ENCODE peak calls at places on chromosomes 1 and 21, in eight cellular contexts. One of them, this sample, is unnamed.

GRCh38 chr1:205610036-205610435 is 21.8 kb downstream of the ELK4 start:
- DNase-seq in cardiac fibroblast: peak; percentile 44
- DNase-seq in thoracic aorta: no peak
- DNase-seq in kidney: no peak
- DNase-seq in psoas muscle: no peak
- DNase-seq in Caco-2: no peak
- DNase-seq in lower leg skin: no peak
- DNase-seq in ovary: no peak
- DNase-seq in this sample: peak; percentile 59

GRCh38 chr1:30885580-30886513 is 22.7 kb downstream of the SDC3 start:
- DNase-seq in psoas muscle: peak; percentile 6
- DNase-seq in kidney: no peak
- DNase-seq in Caco-2: no peak
- DNase-seq in cardiac fibroblast: no peak
- DNase-seq in thoracic aorta: no peak
- DNase-seq in lower leg skin: no peak
- DNase-seq in ovary: no peak
- DNase-seq in this sample: no peak

GRCh38 chr1:199283814-199284213 is 645.0 kb downstream of the PTPRC start:
- DNase-seq in ovary: no peak
- DNase-seq in thoracic aorta: no peak
- DNase-seq in cardiac fibroblast: no peak
- DNase-seq in lower leg skin: no peak
- DNase-seq in Caco-2: no peak
- DNase-seq in kidney: no peak
- DNase-seq in psoas muscle: no peak
- DNase-seq in this sample: peak; percentile 49

GRCh38 chr1:236774926-236775325 is 20.2 kb upstream of the MTR start:
- DNase-seq in cardiac fibroblast: peak; percentile 38
- DNase-seq in thoracic aorta: no peak
- DNase-seq in Caco-2: peak; percentile 23
- DNase-seq in kidney: no peak
- DNase-seq in psoas muscle: no peak
- DNase-seq in ovary: no peak
- DNase-seq in lower leg skin: no peak
- DNase-seq in this sample: no peak

GRCh38 chr1:156618853-156619581 is at the start of gene HAPLN2:
- DNase-seq in kidney: no peak
- DNase-seq in psoas muscle: no peak
- DNase-seq in Caco-2: peak; percentile 63
- DNase-seq in thoracic aorta: no peak
- DNase-seq in cardiac fibroblast: no peak
- DNase-seq in ovary: no peak
- DNase-seq in lower leg skin: no peak
- DNase-seq in this sample: no peak

GRCh38 chr1:219138747-219139146 is 34.9 kb upstream of the LYPLAL1 start:
- DNase-seq in ovary: no peak
- DNase-seq in cardiac fibroblast: no peak
- DNase-seq in lower leg skin: no peak
- DNase-seq in thoracic aorta: no peak
- DNase-seq in kidney: no peak
- DNase-seq in Caco-2: no peak
- DNase-seq in psoas muscle: no peak
- DNase-seq in this sample: no peak

GRCh38 chr1:225451840-225452515 is 24.1 kb upstream of the LBR start:
- DNase-seq in lower leg skin: no peak
- DNase-seq in thoracic aorta: no peak
- DNase-seq in ovary: no peak
- DNase-seq in psoas muscle: no peak
- DNase-seq in Caco-2: no peak
- DNase-seq in cardiac fibroblast: no peak
- DNase-seq in kidney: peak; percentile 65
- DNase-seq in this sample: no peak

GRCh38 chr21:45026833-45027232 is 47.5 kb upstream of the ADARB1 start:
- DNase-seq in lower leg skin: no peak
- DNase-seq in ovary: no peak
- DNase-seq in kidney: no peak
- DNase-seq in cardiac fibroblast: no peak
- DNase-seq in thoracic aorta: no peak
- DNase-seq in Caco-2: no peak
- DNase-seq in psoas muscle: no peak
- DNase-seq in this sample: no peak

GRCh38 chr21:41451753-41452676 is 26.0 kb downstream of the MX1 start:
- DNase-seq in thoracic aorta: no peak
- DNase-seq in kidney: no peak
- DNase-seq in psoas muscle: no peak
- DNase-seq in ovary: no peak
- DNase-seq in cardiac fibroblast: no peak
- DNase-seq in lower leg skin: peak; percentile 49
- DNase-seq in Caco-2: no peak
- DNase-seq in this sample: no peak

GRCh38 chr1:204600968-204601367 is 84.6 kb downstream of the LRRN2 start:
- DNase-seq in lower leg skin: no peak
- DNase-seq in psoas muscle: no peak
- DNase-seq in thoracic aorta: no peak
- DNase-seq in cardiac fibroblast: no peak
- DNase-seq in Caco-2: no peak
- DNase-seq in kidney: no peak
- DNase-seq in ovary: no peak
- DNase-seq in this sample: no peak

GRCh38 chr1:156078728-156079127 is 3.5 kb downstream of the MEX3A start:
- DNase-seq in psoas muscle: no peak
- DNase-seq in cardiac fibroblast: no peak
- DNase-seq in ovary: no peak
- DNase-seq in thoracic aorta: no peak
- DNase-seq in kidney: no peak
- DNase-seq in lower leg skin: no peak
- DNase-seq in Caco-2: no peak
- DNase-seq in this sample: no peak

GRCh38 chr1:165365344-165365743 is 8.8 kb upstream of the LMX1A start:
- DNase-seq in thoracic aorta: no peak
- DNase-seq in cardiac fibroblast: no peak
- DNase-seq in lower leg skin: no peak
- DNase-seq in ovary: no peak
- DNase-seq in Caco-2: no peak
- DNase-seq in kidney: no peak
- DNase-seq in psoas muscle: no peak
- DNase-seq in this sample: no peak

GRCh38 chr1:110235839-110236682 is 25.9 kb downstream of the KCNC4 start:
- DNase-seq in kidney: peak; percentile 66
- DNase-seq in thoracic aorta: no peak
- DNase-seq in lower leg skin: no peak
- DNase-seq in ovary: no peak
- DNase-seq in Caco-2: no peak
- DNase-seq in cardiac fibroblast: peak; percentile 85
- DNase-seq in psoas muscle: no peak
- DNase-seq in this sample: peak; percentile 18

GRCh38 chr1:11858158-11858557 is 587 bp downstream of the NPPB start:
- DNase-seq in lower leg skin: no peak
- DNase-seq in ovary: no peak
- DNase-seq in thoracic aorta: no peak
- DNase-seq in psoas muscle: no peak
- DNase-seq in kidney: peak; percentile 51
- DNase-seq in Caco-2: no peak
- DNase-seq in cardiac fibroblast: no peak
- DNase-seq in this sample: no peak

GRCh38 chr1:11858613-11858967 is at the start of gene NPPB:
- DNase-seq in cardiac fibroblast: no peak
- DNase-seq in thoracic aorta: no peak
- DNase-seq in lower leg skin: no peak
- DNase-seq in psoas muscle: no peak
- DNase-seq in Caco-2: no peak
- DNase-seq in kidney: peak; percentile 48
- DNase-seq in ovary: no peak
- DNase-seq in this sample: no peak

GRCh38 chr1:11860083-11860482 is 1.3 kb upstream of the NPPB start:
- DNase-seq in thoracic aorta: no peak
- DNase-seq in Caco-2: no peak
- DNase-seq in kidney: no peak
- DNase-seq in ovary: no peak
- DNase-seq in cardiac fibroblast: no peak
- DNase-seq in psoas muscle: no peak
- DNase-seq in lower leg skin: no peak
- DNase-seq in this sample: no peak

GRCh38 chr1:11860586-11860985 is 1.8 kb upstream of the NPPB start:
- DNase-seq in Caco-2: no peak
- DNase-seq in kidney: no peak
- DNase-seq in thoracic aorta: no peak
- DNase-seq in lower leg skin: no peak
- DNase-seq in cardiac fibroblast: no peak
- DNase-seq in psoas muscle: no peak
- DNase-seq in ovary: no peak
- DNase-seq in this sample: no peak

GRCh38 chr1:11858968-11859871 is 475 bp upstream of the NPPB start:
- DNase-seq in cardiac fibroblast: peak; percentile 60
- DNase-seq in kidney: peak; percentile 52
- DNase-seq in psoas muscle: peak; percentile 83
- DNase-seq in ovary: peak; percentile 89
- DNase-seq in Caco-2: peak; percentile 92
- DNase-seq in thoracic aorta: no peak
- DNase-seq in lower leg skin: no peak
- DNase-seq in this sample: peak; percentile 65
- TF ChIP-seq CTCF in cardiac fibroblast: peak; percentile 49
- TF ChIP-seq CTCF in kidney: no peak
- TF ChIP-seq CTCF in psoas muscle: peak; percentile 12
- TF ChIP-seq CTCF in ovary: no peak
- TF ChIP-seq CTCF in Caco-2: peak; percentile 54
- TF ChIP-seq CTCF in thoracic aorta: peak; percentile 29
- TF ChIP-seq CTCF in lower leg skin: no peak
- TF ChIP-seq CTCF in this sample: peak; percentile 29

GRCh38 chr1:173152585-173152984 is 54.5 kb downstream of the TNFSF4 start:
- DNase-seq in psoas muscle: no peak
- DNase-seq in kidney: no peak
- DNase-seq in thoracic aorta: no peak
- DNase-seq in lower leg skin: no peak
- DNase-seq in ovary: no peak
- DNase-seq in cardiac fibroblast: no peak
- DNase-seq in Caco-2: no peak
- DNase-seq in this sample: no peak

GRCh38 chr1:173148538-173148937 is 58.6 kb downstream of the TNFSF4 start:
- DNase-seq in lower leg skin: no peak
- DNase-seq in Caco-2: no peak
- DNase-seq in cardiac fibroblast: no peak
- DNase-seq in thoracic aorta: no peak
- DNase-seq in kidney: no peak
- DNase-seq in ovary: no peak
- DNase-seq in psoas muscle: no peak
- DNase-seq in this sample: no peak

GRCh38 chr1:173149887-173150286 is 57.2 kb downstream of the TNFSF4 start:
- DNase-seq in cardiac fibroblast: peak; percentile 98
- DNase-seq in psoas muscle: no peak
- DNase-seq in thoracic aorta: no peak
- DNase-seq in Caco-2: no peak
- DNase-seq in lower leg skin: no peak
- DNase-seq in ovary: no peak
- DNase-seq in kidney: no peak
- DNase-seq in this sample: peak; percentile 12

GRCh38 chr1:173150795-173151194 is 56.3 kb downstream of the TNFSF4 start:
- DNase-seq in Caco-2: no peak
- DNase-seq in lower leg skin: no peak
- DNase-seq in kidney: no peak
- DNase-seq in thoracic aorta: no peak
- DNase-seq in ovary: no peak
- DNase-seq in psoas muscle: no peak
- DNase-seq in cardiac fibroblast: no peak
- DNase-seq in this sample: no peak

DNA sequence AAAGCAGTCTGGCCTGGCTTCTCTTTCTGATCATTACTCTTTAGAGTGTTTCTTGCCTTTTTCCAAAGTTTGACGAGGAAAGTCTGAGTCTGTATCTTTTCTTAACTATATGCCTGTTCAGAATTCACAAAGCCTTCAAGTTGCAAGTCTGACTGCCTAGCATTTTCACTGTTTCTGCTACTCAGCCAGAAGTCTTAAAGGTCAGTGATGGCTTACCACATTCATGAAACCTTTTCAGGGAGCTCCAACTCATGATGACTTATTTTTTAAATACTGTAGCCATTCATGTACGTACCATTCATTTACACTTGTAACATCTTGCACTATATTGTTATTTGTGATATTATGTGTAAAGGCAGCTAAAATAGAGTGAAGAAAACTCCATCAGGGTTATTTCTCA is 58.2 kb downstream of the TNFSF4 start:
- DNase-seq in lower leg skin: no peak
- DNase-seq in cardiac fibroblast: peak; percentile 16
- DNase-seq in ovary: no peak
- DNase-seq in Caco-2: no peak
- DNase-seq in thoracic aorta: no peak
- DNase-seq in psoas muscle: no peak
- DNase-seq in kidney: no peak
- DNase-seq in this sample: no peak
- H3K4me3 ChIP-seq in lower leg skin: no peak overlapping the region
- H3K4me3 ChIP-seq in cardiac fibroblast: no peak overlapping the region
- H3K4me3 ChIP-seq in ovary: no peak overlapping the region
- H3K4me3 ChIP-seq in Caco-2: no peak overlapping the region
- H3K4me3 ChIP-seq in thoracic aorta: no peak overlapping the region
- H3K4me3 ChIP-seq in psoas muscle: no peak overlapping the region
- H3K4me3 ChIP-seq in kidney: no peak overlapping the region
- H3K4me3 ChIP-seq in this sample: no peak overlapping the region

GRCh38 chr1:7771673-7772299 is 690 bp downstream of the VAMP3 start:
- DNase-seq in ovary: no peak
- DNase-seq in kidney: no peak
- DNase-seq in thoracic aorta: no peak
- DNase-seq in lower leg skin: no peak
- DNase-seq in psoas muscle: no peak
- DNase-seq in Caco-2: no peak
- DNase-seq in cardiac fibroblast: peak; percentile 9
- DNase-seq in this sample: peak; percentile 21
- TF ChIP-seq CTCF in ovary: no peak
- TF ChIP-seq CTCF in kidney: no peak
- TF ChIP-seq CTCF in thoracic aorta: no peak
- TF ChIP-seq CTCF in lower leg skin: no peak
- TF ChIP-seq CTCF in psoas muscle: no peak
- TF ChIP-seq CTCF in Caco-2: no peak
- TF ChIP-seq CTCF in cardiac fibroblast: no peak
- TF ChIP-seq CTCF in this sample: no peak

DNA sequence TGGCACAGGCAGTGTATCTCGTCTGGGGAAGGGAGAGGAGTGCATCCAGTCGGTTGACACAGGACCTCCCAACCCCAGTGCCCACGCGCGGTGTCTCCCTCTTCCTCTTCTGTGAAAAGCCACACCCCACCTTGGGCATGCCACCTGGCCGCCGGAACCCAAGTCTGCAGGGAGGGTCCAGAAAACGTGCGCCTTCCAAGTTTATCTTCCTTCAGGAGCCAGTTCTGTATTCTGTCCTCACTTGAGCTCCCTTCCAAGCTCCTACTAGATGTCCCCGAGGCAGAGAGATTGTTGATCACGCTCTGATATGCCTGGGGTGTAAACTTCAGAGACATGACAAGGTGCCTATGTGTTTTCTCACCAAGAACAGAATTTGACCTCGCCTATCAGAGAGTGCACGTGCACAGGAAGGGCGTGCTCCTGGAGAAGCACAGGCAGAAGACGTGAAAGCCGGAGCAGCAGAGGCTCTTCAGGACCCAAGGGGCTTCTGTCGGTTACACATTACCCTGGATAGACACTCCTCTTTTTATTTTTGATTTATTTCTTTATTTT is 9.6 kb upstream of the SLC2A5 start:
- DNase-seq in psoas muscle: no peak
- DNase-seq in Caco-2: peak; percentile 10
- DNase-seq in thoracic aorta: no peak
- DNase-seq in cardiac fibroblast: no peak
- DNase-seq in kidney: no peak
- DNase-seq in ovary: no peak
- DNase-seq in lower leg skin: no peak
- DNase-seq in this sample: no peak
- H3K4me3 ChIP-seq in psoas muscle: no peak overlapping the region
- H3K4me3 ChIP-seq in Caco-2: no peak overlapping the region
- H3K4me3 ChIP-seq in thoracic aorta: no peak overlapping the region
- H3K4me3 ChIP-seq in cardiac fibroblast: no peak overlapping the region
- H3K4me3 ChIP-seq in kidney: no peak overlapping the region
- H3K4me3 ChIP-seq in ovary: no peak overlapping the region
- H3K4me3 ChIP-seq in lower leg skin: no peak overlapping the region
- H3K4me3 ChIP-seq in this sample: no peak overlapping the region

GRCh38 chr1:6427445-6428390 is 3.1 kb downstream of the ESPN start:
- DNase-seq in Caco-2: no peak
- DNase-seq in kidney: peak; percentile 91
- DNase-seq in psoas muscle: no peak
- DNase-seq in cardiac fibroblast: no peak
- DNase-seq in lower leg skin: no peak
- DNase-seq in ovary: no peak
- DNase-seq in thoracic aorta: no peak
- DNase-seq in this sample: no peak
- TF ChIP-seq CTCF in Caco-2: no peak
- TF ChIP-seq CTCF in kidney: no peak
- TF ChIP-seq CTCF in psoas muscle: no peak
- TF ChIP-seq CTCF in cardiac fibroblast: no peak
- TF ChIP-seq CTCF in lower leg skin: no peak
- TF ChIP-seq CTCF in ovary: no peak
- TF ChIP-seq CTCF in thoracic aorta: no peak
- TF ChIP-seq CTCF in this sample: no peak